ENCODE peak calls at places on chromosomes 16 and 17, in six cellular contexts. D, I, E, Y, Z and C are unnamed samples.

GRCh38 chr17:42518755-42519545 is 17.1 kb upstream of the NAGLU start:
- DNase-seq in E (peak; percentile 58), D (no peak), Z (peak; percentile 75), I (no peak), Y (no peak), C (peak; percentile 87)

GRCh38 chr17:15123593-15124590 is 141.2 kb downstream of the PMP22 start:
- DNase-seq in Y (no peak), D (no peak), Z (no peak), I (no peak), E (peak; percentile 97), C (no peak)

GRCh38 chr16:84892097-84892496 is 72.3 kb downstream of the CRISPLD2 start:
- DNase-seq in I (no peak), E (no peak), D (no peak), Z (no peak), Y (no peak), C (no peak)

GRCh38 chr17:2551493-2551892 is 39.8 kb upstream of the METTL16 start:
- DNase-seq in Y (no peak), D (no peak), I (no peak), E (no peak), Z (no peak), C (no peak)

GRCh38 chr17:42163113-42163512 is 8.3 kb upstream of the RAB5C start:
- DNase-seq in Z (no peak), Y (peak; percentile 79), E (peak; percentile 24), I (no peak), D (no peak), C (peak; percentile 48)

GRCh38 chr17:40035162-40035559 is 19.0 kb downstream of the MED24 start:
- DNase-seq in D (no peak), I (no peak), E (peak; percentile 39), Y (peak; percentile 25), Z (no peak), C (peak; percentile 19)

GRCh38 chr16:56617212-56618085 is 8.1 kb upstream of the MT1E start:
- DNase-seq in Z (peak; percentile 93), I (no peak), D (no peak), E (peak; percentile 65), Y (peak; percentile 84), C (peak; percentile 47)

GRCh38 chr16:86834451-86835035 is 256.2 kb downstream of the FOXL1 start:
- DNase-seq in Z (peak; percentile 65), I (no peak), Y (no peak), D (no peak), E (peak; percentile 65), C (no peak)

GRCh38 chr17:40671282-40671681 is 6.3 kb upstream of the KRT222 start:
- DNase-seq in Z (no peak), I (no peak), D (no peak), E (no peak), Y (no peak), C (no peak)